ENCODE peak calls at places on chromosomes 5 and 9, in four cellular contexts. M, Z, G and E are unnamed samples. For H3K9me3, the result is how much of the 10 kb centered on the place peaks cover.

GRCh38 chr9:136690104-136690840 is 3.0 kb upstream of the AGPAT2 start:
- DNase-seq in M (peak), Z (no peak), G (no peak), E (no peak)

GRCh38 chr5:171984748-171985419 is 21.6 kb downstream of the FBXW11 start:
- DNase-seq in M (no peak), Z (peak), G (no peak), E (no peak)

GRCh38 chr5:93875693-93876092 is 134.3 kb upstream of the POU5F2 start:
- DNase-seq in M (no peak), Z (no peak), G (no peak), E (no peak)

GRCh38 chr9:93288891-93289883 is 105.2 kb downstream of the WNK2 start:
- DNase-seq in M (peak), Z (no peak), G (no peak), E (no peak)

GRCh38 chr5:23419115-23419514 is 88.3 kb upstream of the PRDM9 start:
- DNase-seq in M (no peak), Z (no peak), G (no peak), E (no peak)

GRCh38 chr9:94656190-94656589 is 16.9 kb upstream of the FBP1 start:
- DNase-seq in M (no peak), Z (peak), G (peak), E (no peak)

GRCh38 chr5:169876376-169876775 is 103.9 kb downstream of the INSYN2B start:
- DNase-seq in M (no peak), Z (no peak), G (no peak), E (no peak)

GRCh38 chr5:132302413-132302812 is 8.2 kb downstream of the SLC22A4 start:
- DNase-seq in M (no peak), Z (no peak), G (no peak), E (no peak)

GRCh38 chr5:6652025-6652424 is 18.8 kb downstream of the SRD5A1 start:
- DNase-seq in M (no peak), Z (no peak), G (peak), E (peak)

GRCh38 chr5:72584466-72584865 is 77.3 kb upstream of the ZNF366 start:
- DNase-seq in M (no peak), Z (peak), G (no peak), E (no peak)

GRCh38 chr9:2193565-2193964 is 178.4 kb downstream of the SMARCA2 start:
- DNase-seq in M (no peak), Z (no peak), G (no peak), E (no peak)

GRCh38 chr9:76400534-76401096 is 6.4 kb upstream of the RFK start:
- DNase-seq in M (no peak), Z (peak), G (no peak), E (no peak)

GRCh38 chr5:3217114-3217513 is 378.5 kb upstream of the IRX1 start:
- DNase-seq in M (peak), Z (no peak), G (no peak), E (no peak)

DNA sequence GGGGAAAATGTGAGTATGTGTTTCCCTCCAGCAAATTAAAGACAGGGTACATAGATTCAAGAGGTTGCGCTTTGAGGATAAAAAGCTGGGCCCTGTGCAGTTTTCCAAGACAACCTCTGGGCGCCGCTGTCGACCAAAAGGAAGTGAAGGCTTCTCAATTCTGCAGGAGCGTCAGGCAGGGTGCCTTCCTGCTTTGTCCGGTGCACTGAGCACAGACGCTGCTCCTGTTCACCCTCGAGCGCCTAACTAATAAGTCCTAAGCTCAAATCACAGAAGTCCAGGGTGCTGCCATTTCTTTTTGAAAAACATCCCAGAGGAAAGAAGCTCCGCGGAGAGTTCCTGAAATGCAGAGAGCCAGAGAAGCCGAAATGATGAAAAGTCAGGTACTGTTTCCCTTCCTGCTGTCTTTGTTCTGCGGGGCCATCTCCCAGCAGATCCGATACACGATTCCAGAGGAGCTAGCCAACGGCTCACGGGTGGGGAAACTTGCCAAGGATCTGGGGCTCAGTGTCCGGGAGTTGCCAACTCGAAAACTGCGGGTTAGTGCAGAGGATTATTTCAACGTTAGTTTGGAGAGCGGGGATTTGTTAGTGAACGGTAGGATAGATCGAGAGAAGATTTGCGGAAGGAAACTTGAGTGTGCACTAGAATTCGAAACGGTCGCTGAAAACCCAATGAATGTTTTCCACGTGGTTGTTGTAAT is at the start of gene PCDHGB1:
- DNase-seq in M (peak), Z (peak), G (peak), E (no peak)
- H3K9me3 ChIP-seq in M (under half), Z (under half), G (under half), E (under half)

GRCh38 chr5:180336234-180337020 is 16.7 kb downstream of the GFPT2 start:
- DNase-seq in M (no peak), Z (no peak), G (no peak), E (no peak)

GRCh38 chr5:180341595-180341994 is 11.5 kb downstream of the GFPT2 start:
- DNase-seq in M (no peak), Z (no peak), G (no peak), E (no peak)

GRCh38 chr5:180338001-180338707 is 15.0 kb downstream of the GFPT2 start:
- DNase-seq in M (no peak), Z (no peak), G (no peak), E (no peak)

GRCh38 chr5:180340856-180341255 is 12.3 kb downstream of the GFPT2 start:
- DNase-seq in M (no peak), Z (no peak), G (no peak), E (peak)

DNA sequence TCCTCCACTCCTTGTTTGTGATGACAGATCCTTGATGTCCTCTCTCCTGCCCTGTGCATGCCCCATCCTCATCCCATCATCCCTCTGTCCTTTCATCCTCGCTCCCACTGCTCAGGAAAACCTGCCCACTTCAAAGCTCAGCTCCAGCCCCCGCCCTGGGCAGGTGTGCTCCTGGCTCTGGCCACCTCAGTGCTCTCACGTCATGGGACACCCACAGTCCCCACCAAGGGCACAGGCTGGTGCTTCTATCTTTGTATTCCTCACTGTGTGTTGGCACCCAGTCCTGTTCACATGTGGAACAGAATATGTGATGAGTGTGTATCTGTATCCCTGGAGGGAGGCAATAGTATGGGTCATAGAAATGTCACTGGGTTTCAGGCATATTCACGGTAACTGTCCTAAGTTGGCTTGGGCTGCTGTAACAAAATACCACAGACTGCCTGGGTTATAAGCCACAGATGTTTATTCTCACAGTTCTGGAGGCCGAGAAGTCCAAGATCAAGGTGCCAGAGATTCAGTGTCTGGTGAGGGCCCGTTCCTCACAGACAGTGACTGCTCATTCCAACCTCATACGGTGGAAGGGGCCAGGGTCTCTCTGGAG is 13.5 kb downstream of the GFPT2 start:
- DNase-seq in M (no peak), Z (no peak), G (no peak), E (no peak)
- H3K4me3 ChIP-seq in M (no peak), Z (no peak), G (no peak), E (no peak)

DNA sequence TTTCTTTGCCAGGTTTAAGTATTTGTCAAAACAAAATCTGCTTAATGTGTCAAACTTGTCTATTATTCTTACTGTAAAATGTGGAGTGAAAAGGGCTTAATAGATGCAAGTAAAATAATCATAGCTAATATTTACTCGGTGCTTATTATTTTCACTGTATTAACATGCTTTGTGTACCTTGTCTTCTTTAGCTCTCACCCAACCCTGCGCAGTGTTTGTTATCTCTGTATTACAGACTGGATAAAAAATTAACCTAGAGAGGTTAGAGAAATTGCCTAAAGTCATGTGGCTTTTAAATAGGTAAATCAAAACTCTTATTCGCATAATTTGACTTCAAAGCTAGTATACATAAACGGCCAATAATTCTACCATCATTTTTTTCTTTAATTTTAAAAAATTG is 1864.8 kb downstream of the MAT2B start:
- DNase-seq in M (no peak), Z (no peak), G (no peak), E (no peak)
- H3K9me3 ChIP-seq in M (under half), Z (under half), G (under half), E (under half)

GRCh38 chr9:123713282-123713681 is 216.6 kb downstream of the DENND1A start:
- DNase-seq in M (no peak), Z (no peak), G (no peak), E (no peak)
- H3K4me3 ChIP-seq in M (no peak), Z (no peak), G (no peak), E (no peak)

DNA sequence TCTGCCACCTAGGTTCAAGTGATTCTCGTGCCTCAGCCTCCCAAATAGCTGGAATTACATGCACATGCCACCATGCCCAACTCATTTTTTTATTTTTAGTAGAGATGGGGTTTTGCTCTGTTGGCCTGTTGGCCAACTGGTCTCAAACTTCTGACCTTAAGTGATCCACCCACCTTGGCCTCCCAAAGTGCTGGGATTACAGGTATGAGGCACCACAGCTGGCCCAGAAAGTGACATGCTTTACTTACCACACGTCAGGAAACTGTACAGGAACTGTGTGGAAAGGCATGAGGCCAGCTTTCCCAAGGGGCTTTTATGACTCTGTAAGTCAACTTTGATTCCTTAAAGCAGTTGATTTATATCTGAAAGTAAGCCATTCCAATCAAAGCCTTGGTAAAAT is 25.0 kb downstream of the DNAJB5 start:
- DNase-seq in M (no peak), Z (no peak), G (no peak), E (no peak)
- H3K9me3 ChIP-seq in M (under half), Z (under half), G (under half), E (under half)

GRCh38 chr5:140962190-140962589 is 4.1 kb upstream of the PCDHAC2 start:
- DNase-seq in M (no peak), Z (no peak), G (no peak), E (no peak)

GRCh38 chr5:140966293-140967225 is at the start of gene PCDHAC2:
- DNase-seq in M (peak), Z (no peak), G (no peak), E (peak)

GRCh38 chr5:140967226-140967893 is 1.1 kb downstream of the PCDHAC2 start:
- DNase-seq in M (peak), Z (no peak), G (no peak), E (no peak)

GRCh38 chr5:140964356-140964755 is 1.9 kb upstream of the PCDHAC2 start:
- DNase-seq in M (no peak), Z (no peak), G (no peak), E (no peak)

DNA sequence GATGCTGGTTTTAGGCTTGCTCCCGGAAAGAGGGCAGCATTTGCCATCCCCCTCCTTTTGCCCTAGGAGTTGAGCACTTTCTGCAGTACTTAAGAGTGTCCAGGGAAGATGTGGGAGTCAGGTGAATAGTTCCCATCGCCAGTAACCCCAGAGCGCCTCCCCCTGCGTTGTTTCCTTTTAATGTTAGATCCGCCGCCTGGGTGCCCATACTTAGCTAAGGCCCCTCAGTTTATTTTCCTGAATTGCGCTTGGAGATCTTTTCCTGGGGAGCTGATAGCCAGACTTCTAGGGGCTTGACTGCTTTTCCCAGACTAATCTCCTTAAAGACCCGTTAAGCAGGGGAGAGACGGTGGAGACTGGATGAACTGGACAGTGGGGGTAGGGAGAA is 377 bp upstream of the PCDHAC2 start:
- DNase-seq in M (no peak), Z (no peak), G (no peak), E (no peak)
- H3K4me3 ChIP-seq in M (peak), Z (no peak), G (peak), E (peak)

DNA sequence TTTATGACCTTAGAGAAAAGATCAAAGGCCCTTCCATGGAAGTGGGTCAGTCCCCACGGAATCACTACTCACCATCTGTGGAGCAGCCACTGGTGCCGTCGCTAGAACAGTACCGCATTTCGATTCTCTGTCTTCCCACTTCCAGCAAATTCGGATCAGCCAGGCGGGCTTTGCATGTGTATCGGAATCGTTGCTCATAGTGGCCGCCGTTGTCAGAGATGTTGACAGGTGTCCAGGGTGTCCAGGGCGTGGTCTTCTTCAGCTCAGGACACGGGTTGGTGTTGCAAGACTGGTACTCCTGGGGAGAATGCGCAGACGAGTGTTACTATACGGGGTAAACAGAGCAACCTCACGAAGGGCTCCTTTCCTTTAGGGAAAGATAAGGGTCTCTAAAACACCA is 479.5 kb downstream of the SEMA5A start:
- DNase-seq in M (no peak), Z (no peak), G (no peak), E (no peak)
- H3K9me3 ChIP-seq in M (under half), Z (under half), G (under half), E (under half)

DNA sequence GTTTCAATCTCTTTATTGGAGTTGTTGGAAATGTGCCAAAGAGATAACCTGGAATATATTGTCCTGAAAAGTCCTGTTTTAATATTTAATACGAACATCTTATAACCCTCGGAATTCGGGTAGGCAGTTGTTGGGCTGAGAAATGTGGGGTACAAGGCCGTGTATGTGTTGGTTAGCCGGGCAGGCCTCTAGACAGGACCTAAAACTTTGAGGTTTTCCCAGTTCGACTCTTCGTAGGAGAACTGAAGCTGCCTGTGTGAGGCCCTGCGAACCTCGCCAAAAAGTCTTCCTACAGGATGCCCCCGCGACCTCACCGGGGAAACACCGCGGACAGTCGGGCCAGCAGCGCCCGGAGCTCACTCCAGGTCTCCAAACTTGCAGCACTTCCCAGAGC is 583 bp upstream of the TJP2 start:
- DNase-seq in M (no peak), Z (no peak), G (no peak), E (no peak)
- H3K4me3 ChIP-seq in M (peak), Z (peak), G (peak), E (peak)

GRCh38 chr5:19564036-19564435 is 424.0 kb downstream of the CDH18 start:
- DNase-seq in M (no peak), Z (no peak), G (no peak), E (no peak)

GRCh38 chr5:19568004-19568403 is 420.0 kb downstream of the CDH18 start:
- DNase-seq in M (no peak), Z (no peak), G (no peak), E (no peak)
- H3K9me3 ChIP-seq in M (under half), Z (under half), G (under half), E (under half)